ENCODE peak calls at places on chromosomes 11 and 22, in nine cellular contexts. S is adipocyte; W is AG09309; L is kidney epithelial cell; Q is stimulated activated CD4-positive, alpha-beta T cell treated with anti-CD3 and anti-CD28 coated beads, Interleukin-2, amount 100 ng/mL, for 24 hours; U is NCI-H226; B is dorsolateral prefrontal cortex; H is ELF-1; M is HS-5. T is an unnamed sample.

GRCh38 chr11:68651985-68652682 is 32.2 kb upstream of the GAL start:
- DNase-seq in W (no peak), Q (no peak), M (no peak), L (no peak), U (no peak), B (no peak), H (no peak), S (no peak), T (no peak)

GRCh38 chr22:36644333-36644757 is 59.2 kb downstream of the CACNG2 start:
- DNase-seq in M (peak; percentile 87), Q (peak; percentile 21), S (peak; percentile 86), U (peak; percentile 64), W (peak; percentile 77), B (no peak), H (peak; percentile 78), L (peak; percentile 59), T (peak; percentile 2)

GRCh38 chr11:64801591-64802369 is 1.2 kb downstream of the MAP4K2 start:
- DNase-seq in W (no peak), B (no peak), S (no peak), M (no peak), Q (no peak), L (no peak), U (no peak), H (no peak), T (no peak)

GRCh38 chr11:74685905-74686304 is 45.3 kb downstream of the CHRDL2 start:
- DNase-seq in B (peak; percentile 47), Q (no peak), L (no peak), S (no peak), U (no peak), M (no peak), W (no peak), H (no peak), T (no peak)

GRCh38 chr11:100927579-100927978 is 202.0 kb downstream of the PGR start:
- DNase-seq in S (no peak), M (no peak), H (peak; percentile 19), W (no peak), B (no peak), L (no peak), U (no peak), Q (no peak), T (no peak)

GRCh38 chr11:120279490-120279889 is 39.5 kb downstream of the POU2F3 start:
- DNase-seq in M (no peak), L (no peak), U (no peak), S (no peak), W (no peak), H (no peak), Q (no peak), B (no peak), T (no peak)

GRCh38 chr22:46569848-46570695 is 32.7 kb upstream of the CELSR1 start:
- DNase-seq in M (no peak), U (no peak), W (no peak), H (no peak), L (no peak), B (no peak), Q (no peak), S (no peak), T (no peak)

GRCh38 chr22:38657248-38657909 is 941 bp downstream of the CBY1 start:
- DNase-seq in H (peak; percentile 22), M (no peak), B (no peak), U (no peak), W (no peak), Q (peak; percentile 34), L (no peak), S (peak; percentile 27), T (peak; percentile 7)

GRCh38 chr11:12687740-12688139 is 13.5 kb downstream of the TEAD1 start:
- DNase-seq in Q (no peak), H (peak; percentile 93), M (no peak), S (no peak), W (no peak), B (no peak), L (no peak), U (no peak), T (no peak)

GRCh38 chr11:133937015-133937414 is 19.8 kb downstream of the IGSF9B start:
- DNase-seq in L (no peak), U (no peak), S (no peak), H (no peak), Q (no peak), B (no peak), M (no peak), W (no peak), T (no peak)

GRCh38 chr22:20009582-20010306 is 6.9 kb downstream of the ARVCF start:
- DNase-seq in B (no peak), U (no peak), S (no peak), H (no peak), W (no peak), Q (no peak), L (no peak), M (no peak), T (no peak)

GRCh38 chr11:109422755-109423113 is 744 bp downstream of the C11orf87 start:
- DNase-seq in L (no peak), W (no peak), Q (no peak), U (no peak), S (peak; percentile 38), H (no peak), M (no peak), B (peak; percentile 43), T (no peak)

GRCh38 chr11:76455931-76456330 is 11.1 kb downstream of the EMSY start:
- DNase-seq in H (no peak), S (no peak), W (no peak), Q (no peak), L (no peak), B (no peak), M (no peak), U (no peak), T (no peak)

GRCh38 chr22:40009953-40010751 is 15.4 kb downstream of the FAM83F start:
- DNase-seq in L (no peak), H (no peak), Q (peak; percentile 34), W (no peak), U (no peak), M (no peak), B (no peak), S (no peak), T (peak; percentile 37)

GRCh38 chr11:125922156-125922555 is 17.8 kb downstream of the DDX25 start:
- DNase-seq in H (no peak), W (no peak), B (no peak), U (no peak), M (no peak), S (no peak), L (no peak), Q (no peak), T (no peak)

GRCh38 chr11:63858628-63859550 is 20.0 kb downstream of the MARK2 start:
- DNase-seq in W (no peak), Q (no peak), B (no peak), U (peak; percentile 82), H (no peak), S (peak; percentile 79), L (no peak), M (no peak), T (no peak)

GRCh38 chr11:66268953-66269906 is 791 bp downstream of the RAB1B start:
- DNase-seq in S (peak; percentile 68), H (peak; percentile 55), L (no peak), Q (no peak), U (no peak), B (no peak), W (no peak), M (no peak), T (no peak)

GRCh38 chr11:114880458-114880857 is 202.1 kb downstream of the NXPE2 start:
- DNase-seq in U (no peak), W (no peak), B (no peak), L (no peak), H (no peak), S (no peak), Q (no peak), M (no peak), T (no peak)

GRCh38 chr11:64834723-64835615 is 9.5 kb downstream of the CDC42BPG start:
- DNase-seq in W (no peak), Q (no peak), L (peak; percentile 49), S (no peak), U (peak; percentile 91), M (peak; percentile 23), H (no peak), B (no peak), T (no peak)

GRCh38 chr22:37282385-37282677 is at the start of gene CYTH4:
- DNase-seq in W (no peak), M (no peak), Q (peak; percentile 76), L (no peak), H (no peak), U (no peak), S (no peak), B (no peak), T (peak; percentile 82)

GRCh38 chr11:111514216-111515031 is at the start of gene HOATZ:
- DNase-seq in S (no peak), H (peak; percentile 75), L (no peak), U (no peak), M (no peak), W (no peak), Q (no peak), B (no peak), T (no peak)

GRCh38 chr22:23149743-23150238 is 4.5 kb downstream of the RAB36 start:
- DNase-seq in L (no peak), S (no peak), W (no peak), H (peak; percentile 78), U (no peak), B (no peak), Q (no peak), M (no peak), T (no peak)

GRCh38 chr11:92253945-92254344 is 29.3 kb downstream of the FAT3 start:
- DNase-seq in S (peak; percentile 13), B (no peak), M (no peak), W (no peak), H (no peak), Q (no peak), U (no peak), L (no peak), T (no peak)

GRCh38 chr11:130070829-130071205 is 1.1 kb downstream of the APLP2 start:
- DNase-seq in U (no peak), L (no peak), B (no peak), M (no peak), Q (peak; percentile 18), W (no peak), S (peak; percentile 59), H (no peak), T (peak; percentile 1)

GRCh38 chr11:55707029-55707428 is 45.0 kb downstream of the OR4C6 start:
- DNase-seq in Q (no peak), U (no peak), B (no peak), W (no peak), L (no peak), H (no peak), S (peak; percentile 63), M (no peak), T (no peak)

GRCh38 chr11:131889146-131889577 is 518.7 kb downstream of the NTM start:
- DNase-seq in U (no peak), B (no peak), S (peak; percentile 73), H (peak; percentile 48), Q (no peak), L (peak; percentile 95), W (peak; percentile 81), M (peak; percentile 71), T (no peak)

T was measured in activated CD4-positive, alpha-beta T cell treated with anti-CD3 and anti-CD28 coated beads for 4 hours.